ENCODE peak calls at places on chromosomes 13 and 19, in seven cellular contexts. F is dermis blood vessel endothelial cell, U is Caki2, V is T-helper 17 cell, K is non-pigmented ciliary epithelial cell, P is mucosa of gallbladder, W is cardiac muscle cell. O is an unnamed sample.

GRCh38 chr19:39156230-39156890 is 30.8 kb downstream of the PAK4 start:
- DNase-seq in P (no peak), K (no peak), U (peak; percentile 25), V (no peak), F (no peak), W (no peak), O (no peak)

GRCh38 chr13:37617162-37617561 is 18.6 kb upstream of the POSTN start:
- DNase-seq in F (peak; percentile 30), W (peak; percentile 27), U (peak; percentile 91), P (no peak), K (peak; percentile 91), V (no peak), O (no peak)

GRCh38 chr13:62512194-62513141 is 1096.8 kb upstream of the PCDH20 start:
- DNase-seq in F (peak; percentile 1), U (peak; percentile 5), V (no peak), W (peak; percentile 61), K (no peak), P (peak; percentile 14), O (no peak)

GRCh38 chr13:113654591-113655357 is 3.2 kb downstream of the ATP4B start:
- DNase-seq in V (no peak), F (no peak), K (no peak), W (no peak), P (no peak), U (no peak), O (peak; percentile 19)

GRCh38 chr19:50202962-50203280 is 501 bp upstream of the MYH14 start:
- DNase-seq in U (no peak), W (no peak), K (no peak), P (no peak), V (no peak), F (no peak), O (no peak)

GRCh38 chr19:5990289-5990797 is 12.4 kb upstream of the RANBP3 start:
- DNase-seq in W (no peak), P (no peak), V (no peak), U (peak; percentile 40), K (no peak), F (no peak), O (no peak)

GRCh38 chr13:92843549-92843948 is 383.1 kb upstream of the GPC6 start:
- DNase-seq in K (peak; percentile 14), P (no peak), U (peak; percentile 65), V (no peak), W (no peak), F (no peak), O (no peak)

GRCh38 chr13:77239312-77239711 is 87.6 kb downstream of the MYCBP2 start:
- DNase-seq in F (peak; percentile 2), W (no peak), V (no peak), K (no peak), P (no peak), U (no peak), O (no peak)

GRCh38 chr19:2613507-2614295 is 88.8 kb downstream of the GNG7 start:
- DNase-seq in F (peak; percentile 69), U (no peak), W (peak; percentile 53), P (no peak), K (no peak), V (peak; percentile 52), O (peak; percentile 71)

GRCh38 chr19:10420444-10421239 is at the start of gene PDE4A:
- DNase-seq in P (no peak), W (peak; percentile 61), U (no peak), V (peak; percentile 60), K (no peak), F (peak; percentile 64), O (no peak)

GRCh38 chr13:79522583-79522982 is 41.6 kb downstream of the NDFIP2 start:
- DNase-seq in P (no peak), K (peak; percentile 80), F (peak; percentile 53), V (no peak), W (no peak), U (no peak), O (no peak)

GRCh38 chr13:60788156-60788829 is 391.3 kb downstream of the TDRD3 start:
- DNase-seq in P (no peak), K (no peak), F (no peak), W (no peak), V (no peak), U (no peak), O (no peak)

GRCh38 chr13:26117620-26118019 is 65.8 kb upstream of the SHISA2 start:
- DNase-seq in F (no peak), V (no peak), U (no peak), P (no peak), W (no peak), K (no peak), O (no peak)

GRCh38 chr13:109698779-109699178 is 87.6 kb downstream of the IRS2 start:
- DNase-seq in P (no peak), V (no peak), K (peak; percentile 44), U (no peak), W (no peak), F (no peak), O (no peak)

GRCh38 chr13:114264886-114265611 is 16.4 kb upstream of the UPF3A start:
- DNase-seq in W (no peak), K (no peak), V (no peak), P (no peak), U (no peak), F (no peak), O (no peak)

GRCh38 chr19:1591421-1592022 is 1.1 kb downstream of the MBD3 start:
- DNase-seq in U (peak; percentile 8), K (no peak), V (no peak), F (peak; percentile 53), P (no peak), W (peak; percentile 32), O (no peak)

GRCh38 chr19:50702870-50703829 is 16.5 kb downstream of the SHANK1 start:
- DNase-seq in K (no peak), W (no peak), F (peak; percentile 73), U (peak; percentile 33), V (no peak), P (no peak), O (no peak)

GRCh38 chr19:10756371-10756770 is 38.5 kb downstream of the DNM2 start:
- DNase-seq in K (no peak), U (no peak), V (no peak), P (no peak), F (no peak), W (no peak), O (no peak)

GRCh38 chr13:110424596-110425443 is 117.7 kb downstream of the COL4A2 start:
- DNase-seq in V (no peak), W (no peak), P (no peak), K (no peak), F (no peak), U (no peak), O (no peak)

GRCh38 chr13:61563645-61564044 is 148.0 kb upstream of the PCDH20 start:
- DNase-seq in U (no peak), P (no peak), W (no peak), K (no peak), V (no peak), F (no peak), O (no peak)

GRCh38 chr19:12680034-12680433 is 1.6 kb downstream of the DHPS start:
- DNase-seq in P (no peak), U (no peak), F (no peak), K (no peak), V (no peak), W (no peak), O (no peak)

GRCh38 chr13:84645196-84646071 is 763.2 kb upstream of the SLITRK1 start:
- DNase-seq in F (no peak), U (peak; percentile 53), K (no peak), W (no peak), V (no peak), P (no peak), O (no peak)

GRCh38 chr19:32233885-32234284 is 111.5 kb upstream of the ZNF507 start:
- DNase-seq in F (no peak), W (no peak), P (no peak), U (no peak), V (no peak), K (no peak), O (no peak)

GRCh38 chr19:42428676-42429075 is 1.5 kb upstream of the LIPE start:
- DNase-seq in K (no peak), U (no peak), V (no peak), P (no peak), W (no peak), F (no peak), O (no peak)

GRCh38 chr19:30225615-30226463 is 146.3 kb upstream of the ZNF536 start:
- DNase-seq in P (no peak), K (no peak), W (no peak), U (no peak), V (no peak), F (no peak), O (no peak)

GRCh38 chr19:30107351-30107750 is 165.3 kb downstream of the URI1 start:
- DNase-seq in W (no peak), U (no peak), K (no peak), P (no peak), V (no peak), F (no peak), O (no peak)

GRCh38 chr19:15652559-15653278 is 12.0 kb downstream of the CYP4F3 start:
- DNase-seq in K (no peak), U (no peak), V (no peak), F (no peak), W (no peak), P (no peak), O (no peak)

GRCh38 chr19:44731081-44731480 is 17.4 kb upstream of the BCL3 start:
- DNase-seq in U (no peak), V (no peak), K (no peak), W (no peak), P (no peak), F (no peak), O (no peak)

GRCh38 chr19:19211499-19212432 is at the start of gene NCAN:
- DNase-seq in U (no peak), P (no peak), K (no peak), F (no peak), V (no peak), W (peak; percentile 65), O (no peak)

GRCh38 chr13:45402641-45403040 is 15.5 kb downstream of the SLC25A30 start:
- DNase-seq in K (no peak), P (no peak), W (no peak), F (no peak), U (no peak), V (no peak), O (no peak)

GRCh38 chr19:17352608-17353280 is 15.4 kb downstream of the GTPBP3 start:
- DNase-seq in W (no peak), U (no peak), K (no peak), P (no peak), F (peak; percentile 20), V (no peak), O (no peak)

GRCh38 chr13:44698076-44698475 is 121.9 kb upstream of the TSC22D1 start:
- DNase-seq in P (no peak), F (no peak), V (no peak), W (no peak), K (no peak), U (no peak), O (no peak)

GRCh38 chr19:6423499-6424189 is 967 bp downstream of the KHSRP start:
- DNase-seq in P (no peak), K (peak; percentile 10), U (peak; percentile 18), F (peak; percentile 71), V (no peak), W (peak; percentile 72), O (peak; percentile 43)

GRCh38 chr13:46908511-46908910 is 11.7 kb upstream of the HTR2A start:
- DNase-seq in F (no peak), U (no peak), V (no peak), W (no peak), K (no peak), P (no peak), O (no peak)

O was measured in activated CD4-positive, CD25-positive, alpha-beta regulatory T cell treated with anti-CD3 and anti-CD28 coated beads, Interleukin-2, amount 50 U/mL, for 72 hours.